ENCODE peak calls at places on chromosomes 16 and 17, in five cellular contexts. T is stimulated activated CD4-positive, alpha-beta T cell treated with anti-CD3 and anti-CD28 coated beads, Interleukin-4, amount 100 ng/mL, for 4 hours; P is Caco-2; W is GM04503; X is naive B cell. Y is an unnamed sample.
A peak's percentile ranks its signal among the peaks of the same experiment; 100 is the strongest.

GRCh38 chr16:67562918-67563707 is 787 bp downstream of the CTCF start:
- DNase-seq in T (peak; percentile 53), P (peak; percentile 76), W (no peak), X (peak; percentile 66), Y (peak; percentile 48)

GRCh38 chr16:77767211-77767610 is 21.2 kb upstream of the VAT1L start:
- DNase-seq in T (no peak), P (no peak), W (no peak), X (no peak), Y (no peak)

GRCh38 chr16:11586856-11587642 is at the start of gene LITAF:
- DNase-seq in T (peak; percentile 62), P (peak; percentile 53), W (no peak), X (peak; percentile 65), Y (peak; percentile 71)

GRCh38 chr17:59856859-59857794 is 35.6 kb downstream of the TUBD1 start:
- DNase-seq in T (no peak), P (no peak), W (no peak), X (no peak), Y (no peak)

GRCh38 chr17:40069751-40070643 is 7.2 kb downstream of the THRA start:
- DNase-seq in T (no peak), P (no peak), W (no peak), X (peak; percentile 22), Y (no peak)

GRCh38 chr17:76371656-76372628 is 12.5 kb upstream of the SPHK1 start:
- DNase-seq in T (no peak), P (no peak), W (peak; percentile 96), X (no peak), Y (no peak)

GRCh38 chr17:74842146-74842598 is 17.5 kb downstream of the GRIN2C start:
- DNase-seq in T (no peak), P (no peak), W (no peak), X (no peak), Y (no peak)

GRCh38 chr17:75313941-75314550 is 24.8 kb upstream of the SLC25A19 start:
- DNase-seq in T (no peak), P (no peak), W (no peak), X (no peak), Y (no peak)

GRCh38 chr17:71460943-71461342 is 659.9 kb upstream of the SOX9 start:
- DNase-seq in T (no peak), P (no peak), W (no peak), X (no peak), Y (no peak)

GRCh38 chr17:76452102-76452645 is 778 bp downstream of the UBE2O start:
- DNase-seq in T (no peak), P (no peak), W (no peak), X (no peak), Y (peak; percentile 46)

GRCh38 chr17:43418441-43419374 is 19.9 kb downstream of the ARL4D start:
- DNase-seq in T (no peak), P (no peak), W (peak; percentile 77), X (no peak), Y (no peak)

GRCh38 chr17:40460585-40460975 is 17.3 kb downstream of the IGFBP4 start:
- DNase-seq in T (no peak), P (no peak), W (no peak), X (no peak), Y (no peak)

GRCh38 chr17:77400445-77400870 is 259.7 kb downstream of the SEC14L1 start:
- DNase-seq in T (peak; percentile 81), P (no peak), W (no peak), X (peak; percentile 76), Y (peak; percentile 80)

GRCh38 chr17:65472602-65473001 is 88.8 kb downstream of the AXIN2 start:
- DNase-seq in T (no peak), P (no peak), W (peak; percentile 70), X (no peak), Y (no peak)

GRCh38 chr16:50067290-50067853 is 1.6 kb downstream of the HEATR3 start:
- DNase-seq in T (no peak), P (no peak), W (peak; percentile 17), X (no peak), Y (peak; percentile 31)

GRCh38 chr17:21240375-21241055 is 12.7 kb downstream of the NATD1 start:
- DNase-seq in T (no peak), P (peak; percentile 47), W (no peak), X (no peak), Y (no peak)

GRCh38 chr17:606501-607243 is 108.0 kb downstream of the VPS53 start:
- DNase-seq in T (no peak), P (no peak), W (no peak), X (no peak), Y (no peak)

GRCh38 chr17:80698297-80698696 is 153.7 kb downstream of the RPTOR start:
- DNase-seq in T (no peak), P (no peak), W (no peak), X (no peak), Y (no peak)

GRCh38 chr17:41308251-41308917 is 725 bp downstream of the KRTAP16-1 start:
- DNase-seq in T (peak; percentile 25), P (no peak), W (no peak), X (peak; percentile 92), Y (peak; percentile 81)

GRCh38 chr16:52455549-52456277 is 91.2 kb downstream of the TOX3 start:
- DNase-seq in T (no peak), P (no peak), W (no peak), X (no peak), Y (no peak)

GRCh38 chr17:4304417-4305027 is 40.7 kb upstream of the ANKFY1 start:
- DNase-seq in T (peak; percentile 16), P (no peak), W (no peak), X (peak; percentile 26), Y (peak; percentile 60)

GRCh38 chr17:53058031-53058430 is 764.7 kb upstream of the KIF2B start:
- DNase-seq in T (no peak), P (no peak), W (no peak), X (no peak), Y (no peak)

GRCh38 chr16:89201467-89202377 is 1.4 kb upstream of the SLC22A31 start:
- DNase-seq in T (peak; percentile 78), P (peak; percentile 94), W (no peak), X (peak; percentile 71), Y (peak; percentile 94)

GRCh38 chr16:30659507-30660423 is 1.5 kb downstream of the FBRS start:
- DNase-seq in T (peak; percentile 55), P (no peak), W (no peak), X (peak; percentile 56), Y (no peak)

GRCh38 chr17:7634384-7634783 is 4.4 kb downstream of the SHBG start:
- DNase-seq in T (no peak), P (peak; percentile 64), W (no peak), X (no peak), Y (no peak)

GRCh38 chr17:64180089-64180488 is 50.1 kb upstream of the ERN1 start:
- DNase-seq in T (no peak), P (no peak), W (no peak), X (no peak), Y (no peak)

GRCh38 chr16:2032285-2033056 is 5.8 kb downstream of the NHERF2 start:
- DNase-seq in T (no peak), P (no peak), W (no peak), X (no peak), Y (no peak)

GRCh38 chr17:46942441-46943217 is 19.7 kb downstream of the GOSR2 start:
- DNase-seq in T (peak; percentile 43), P (peak; percentile 71), W (peak; percentile 19), X (peak; percentile 42), Y (peak; percentile 74)

GRCh38 chr16:82629441-82630027 is 2.8 kb downstream of the CDH13 start:
- DNase-seq in T (no peak), P (no peak), W (peak; percentile 89), X (no peak), Y (no peak)

GRCh38 chr17:7838291-7839075 is 4.5 kb downstream of the KDM6B start:
- DNase-seq in T (no peak), P (peak; percentile 55), W (no peak), X (peak; percentile 33), Y (no peak)

GRCh38 chr17:79946352-79947231 is 89.1 kb downstream of the TBC1D16 start:
- DNase-seq in T (no peak), P (no peak), W (no peak), X (no peak), Y (no peak)

GRCh38 chr16:59042296-59042695 is 308.2 kb upstream of the GOT2 start:
- DNase-seq in T (no peak), P (no peak), W (no peak), X (no peak), Y (no peak)

GRCh38 chr17:50318551-50319310 is 27.2 kb upstream of the XYLT2 start:
- DNase-seq in T (no peak), P (peak; percentile 75), W (no peak), X (no peak), Y (no peak)

GRCh38 chr16:67456383-67457140 is 24.4 kb downstream of the ATP6V0D1 start:
- DNase-seq in T (no peak), P (no peak), W (no peak), X (no peak), Y (no peak)

GRCh38 chr16:1846416-1846815 is 19.4 kb downstream of the FAHD1 start:
- DNase-seq in T (no peak), P (no peak), W (no peak), X (no peak), Y (no peak)

GRCh38 chr16:12507366-12507765 is 296.3 kb downstream of the CPPED1 start:
- DNase-seq in T (no peak), P (no peak), W (peak; percentile 48), X (no peak), Y (no peak)